ENCODE peak calls at places on chromosomes 5 and 9, in ten cellular contexts. W is adipocyte, Z is GM23338, A is hepatocyte, P is prostate gland, E is ascending aorta, Y is aorta, G is upper lobe of right lung, R is cardiac muscle cell, C is testis. J is an unnamed sample.

GRCh38 chr9:122445155-122445749 is 32.5 kb downstream of the OR1J1 start:
- DNase-seq in W (peak; percentile 88), Z (no peak), A (no peak), P (no peak), E (no peak), Y (no peak), G (no peak), R (peak; percentile 91), C (no peak), J (no peak)

GRCh38 chr5:132179410-132179809 is 48.2 kb downstream of the P4HA2 start:
- DNase-seq in W (no peak), Z (no peak), A (no peak), P (no peak), E (no peak), Y (no peak), G (no peak), R (no peak), C (no peak), J (no peak)

GRCh38 chr9:36823934-36824333 is 210.1 kb downstream of the PAX5 start:
- DNase-seq in W (no peak), Z (no peak), A (no peak), P (no peak), E (no peak), Y (peak; percentile 44), G (peak; percentile 23), R (no peak), C (no peak), J (peak; percentile 29)

GRCh38 chr9:2299843-2300205 is 284.7 kb downstream of the SMARCA2 start:
- DNase-seq in W (no peak), Z (no peak), A (no peak), P (no peak), E (no peak), Y (no peak), G (no peak), R (peak; percentile 13), C (no peak), J (no peak)

GRCh38 chr9:137705443-137705863 is 86.6 kb downstream of the EHMT1 start:
- DNase-seq in W (no peak), Z (no peak), A (no peak), P (no peak), E (no peak), Y (no peak), G (no peak), R (no peak), C (no peak), J (no peak)

GRCh38 chr5:75368391-75368790 is 31.4 kb downstream of the HMGCR start:
- DNase-seq in W (no peak), Z (no peak), A (no peak), P (no peak), E (no peak), Y (no peak), G (no peak), R (peak; percentile 57), C (no peak), J (no peak)

GRCh38 chr5:24999732-25000131 is 355.0 kb upstream of the CDH10 start:
- DNase-seq in W (no peak), Z (no peak), A (no peak), P (no peak), E (no peak), Y (no peak), G (no peak), R (no peak), C (no peak), J (no peak)

GRCh38 chr5:116032094-116032517 is at the start of gene ARL14EPL:
- DNase-seq in W (peak; percentile 82), Z (peak; percentile 33), A (peak; percentile 64), P (no peak), E (peak; percentile 73), Y (peak; percentile 70), G (peak; percentile 66), R (peak; percentile 93), C (peak; percentile 38), J (no peak)

GRCh38 chr5:178372091-178372695 is 139.6 kb upstream of the PHYKPL start:
- DNase-seq in W (no peak), Z (no peak), A (peak; percentile 28), P (peak; percentile 32), E (no peak), Y (peak; percentile 69), G (no peak), R (no peak), C (no peak), J (peak; percentile 40)

GRCh38 chr5:90878549-90879196 is 320.1 kb downstream of the ADGRV1 start:
- DNase-seq in W (peak; percentile 14), Z (no peak), A (peak; percentile 47), P (no peak), E (no peak), Y (no peak), G (no peak), R (peak; percentile 66), C (no peak), J (no peak)

GRCh38 chr5:54672867-54673266 is 155.3 kb downstream of the SNX18 start:
- DNase-seq in W (no peak), Z (no peak), A (no peak), P (no peak), E (no peak), Y (no peak), G (no peak), R (no peak), C (no peak), J (no peak)

GRCh38 chr9:96853711-96854072 is 622 bp downstream of the ZNF782 start:
- DNase-seq in W (no peak), Z (no peak), A (peak; percentile 11), P (no peak), E (no peak), Y (no peak), G (no peak), R (no peak), C (no peak), J (no peak)

GRCh38 chr5:175279506-175279905 is 164.5 kb downstream of the DRD1 start:
- DNase-seq in W (no peak), Z (no peak), A (no peak), P (no peak), E (no peak), Y (no peak), G (no peak), R (no peak), C (no peak), J (no peak)

GRCh38 chr5:50666261-50667078 is at the start of gene PARP8:
- DNase-seq in W (peak; percentile 67), Z (peak; percentile 81), A (peak; percentile 63), P (peak; percentile 26), E (peak; percentile 81), Y (peak; percentile 82), G (peak; percentile 79), R (peak; percentile 65), C (peak; percentile 69), J (peak; percentile 71)

GRCh38 chr5:50963647-50964584 is 297.5 kb downstream of the PARP8 start:
- DNase-seq in W (peak; percentile 3), Z (peak; percentile 34), A (peak; percentile 38), P (no peak), E (no peak), Y (no peak), G (no peak), R (no peak), C (no peak), J (no peak)

GRCh38 chr5:179268966-179269693 is 76.1 kb downstream of the ADAMTS2 start:
- DNase-seq in W (no peak), Z (no peak), A (no peak), P (no peak), E (peak; percentile 55), Y (peak; percentile 26), G (peak; percentile 23), R (peak; percentile 52), C (peak; percentile 9), J (peak; percentile 23)

GRCh38 chr5:43482490-43483064 is 1.1 kb downstream of the TMEM267 start:
- DNase-seq in W (peak; percentile 46), Z (peak; percentile 27), A (no peak), P (no peak), E (no peak), Y (no peak), G (no peak), R (peak; percentile 32), C (no peak), J (no peak)

DNA sequence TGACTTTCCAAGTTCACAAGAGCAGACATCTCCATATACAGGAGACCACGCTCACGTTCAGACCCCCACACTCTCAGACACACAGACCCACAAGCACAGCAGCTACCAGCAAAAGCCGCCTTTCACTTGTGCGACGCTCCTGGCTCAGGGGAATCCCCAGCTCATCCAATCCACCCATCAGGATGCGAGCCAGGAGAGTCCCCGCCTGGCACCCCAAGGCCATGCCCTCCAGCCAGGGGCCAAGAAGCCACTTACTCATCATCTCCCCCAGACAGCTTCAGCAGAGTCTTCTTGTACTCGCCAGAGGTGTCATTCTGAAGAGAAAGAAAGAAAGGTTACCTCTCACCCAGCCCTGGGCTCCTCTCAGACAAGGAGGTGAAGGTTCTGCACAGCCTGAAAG is 29.7 kb downstream of the ANXA6 start:
- DNase-seq in W (no peak), Z (no peak), A (no peak), P (no peak), E (no peak), Y (no peak), G (no peak), R (no peak), C (no peak), J (no peak)
- H3K4me1 ChIP-seq in W (no peaks in the 10 kb centered on the region), Z (no peaks in the 10 kb centered on the region), A (peaks cover 5% of the 10 kb centered on the region), P (no peaks in the 10 kb centered on the region), E (peaks cover 11% of the 10 kb centered on the region), Y (no peaks in the 10 kb centered on the region), G (peaks cover 9% of the 10 kb centered on the region), R (no peaks in the 10 kb centered on the region), C (no peaks in the 10 kb centered on the region), J (no peaks in the 10 kb centered on the region)

GRCh38 chr9:94729199-94729598 is 2.7 kb downstream of the AOPEP start:
- DNase-seq in W (no peak), Z (peak; percentile 17), A (no peak), P (no peak), E (no peak), Y (no peak), G (no peak), R (no peak), C (no peak), J (no peak)
- H3K4me3 ChIP-seq in W (no peak overlapping the region), Z (no peak overlapping the region), A (no peak overlapping the region), P (no peak overlapping the region), E (no peak overlapping the region), Y (no peak overlapping the region), G (no peak overlapping the region), R (no peak overlapping the region), C (no peak overlapping the region), J (no peak overlapping the region)

DNA sequence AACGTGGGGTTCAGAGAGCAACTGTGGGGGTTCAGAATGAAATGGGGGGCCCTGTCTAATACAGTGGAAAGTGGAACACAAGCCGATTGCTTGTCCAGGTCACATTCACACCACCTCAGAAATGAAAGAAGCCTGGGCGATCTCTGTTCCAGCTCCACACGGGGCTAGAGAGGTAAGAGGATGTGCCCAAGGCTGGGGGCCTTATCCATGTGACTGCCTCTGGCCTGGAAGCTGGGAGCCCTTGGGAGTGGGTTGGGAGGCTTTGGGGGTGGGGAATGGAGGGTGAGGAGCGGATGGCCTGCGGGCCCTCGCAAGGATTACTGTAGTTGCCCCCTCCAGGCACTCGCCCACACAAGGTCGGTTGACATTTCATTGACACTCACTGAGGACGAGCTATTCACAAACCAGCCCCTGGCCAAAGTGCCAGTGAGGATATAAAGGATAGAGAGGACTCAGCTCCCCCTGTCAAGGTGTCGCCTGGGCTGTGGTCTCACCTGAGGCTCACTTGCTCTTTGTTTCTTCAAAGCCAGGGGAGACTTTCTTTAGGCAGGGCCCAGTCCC is 86.7 kb downstream of the LIFR start:
- DNase-seq in W (no peak), Z (no peak), A (no peak), P (no peak), E (no peak), Y (peak; percentile 47), G (no peak), R (no peak), C (no peak), J (no peak)
- H3K4me1 ChIP-seq in W (peaks cover 55% of the 10 kb centered on the region), Z (no peaks in the 10 kb centered on the region), A (peaks cover 29% of the 10 kb centered on the region), P (no peaks in the 10 kb centered on the region), E (peaks cover 45% of the 10 kb centered on the region), Y (peaks cover 4% of the 10 kb centered on the region), G (peaks cover 33% of the 10 kb centered on the region), R (peaks cover 13% of the 10 kb centered on the region), C (peaks cover 44% of the 10 kb centered on the region), J (peaks cover 40% of the 10 kb centered on the region)

GRCh38 chr9:126372716-126373115 is 46.1 kb downstream of the MVB12B start:
- DNase-seq in W (no peak), Z (no peak), A (no peak), P (no peak), E (no peak), Y (no peak), G (no peak), R (no peak), C (no peak), J (no peak)
- H3K4me3 ChIP-seq in W (no peak overlapping the region), Z (no peak overlapping the region), A (no peak overlapping the region), P (no peak overlapping the region), E (no peak overlapping the region), Y (no peak overlapping the region), G (no peak overlapping the region), R (no peak overlapping the region), C (no peak overlapping the region), J (no peak overlapping the region)